ENCODE peak calls at places on chromosomes 6 and 20, in ten cellular contexts. S is RWPE1; D is CD8-positive, alpha-beta T cell; F is cardiac muscle cell; N is CD4-positive, alpha-beta T cell; I is fibroblast of lung; A is WTC11; H is Calu3; O is neural progenitor cell; R is fibroblast of mammary gland. X is an unnamed sample.

GRCh38 chr6:134517145-134517658 is 199.3 kb upstream of the SGK1 start:
- DNase-seq in S (peak), D (no peak), F (peak), N (no peak), I (peak), A (peak), H (peak), O (peak), R (peak), X (peak)

GRCh38 chr6:158481612-158482473 is 78.0 kb upstream of the TMEM181 start:
- DNase-seq in S (peak), D (no peak), F (no peak), N (no peak), I (peak), A (no peak), H (no peak), O (no peak), R (peak), X (peak)

GRCh38 chr6:148557796-148558457 is 188.9 kb upstream of the UST start:
- DNase-seq in S (no peak), D (peak), F (no peak), N (no peak), I (no peak), A (no peak), H (no peak), O (no peak), R (peak), X (no peak)

GRCh38 chr6:157613011-157613522 is 210.0 kb upstream of the SNX9 start:
- DNase-seq in S (peak), D (no peak), F (no peak), N (no peak), I (peak), A (no peak), H (peak), O (no peak), R (peak), X (peak)

GRCh38 chr6:130632288-130632687 is 194.9 kb upstream of the SMLR1 start:
- DNase-seq in S (no peak), D (no peak), F (no peak), N (no peak), I (no peak), A (no peak), H (no peak), O (peak), R (no peak), X (no peak)

GRCh38 chr6:158630944-158631616 is 13.5 kb downstream of the DYNLT1 start:
- DNase-seq in S (no peak), D (no peak), F (no peak), N (no peak), I (peak), A (no peak), H (no peak), O (no peak), R (peak), X (no peak)

GRCh38 chr20:33162753-33163152 is 5.2 kb upstream of the BPIFA2 start:
- DNase-seq in S (no peak), D (no peak), F (no peak), N (no peak), I (no peak), A (no peak), H (no peak), O (no peak), R (no peak), X (no peak)

GRCh38 chr6:52994031-52994788 is 874 bp downstream of the GSTA4 start:
- DNase-seq in S (peak), D (no peak), F (peak), N (no peak), I (peak), A (peak), H (no peak), O (peak), R (peak), X (peak)

GRCh38 chr20:50286609-50287008 is 96.0 kb downstream of the CEBPB start:
- DNase-seq in S (peak), D (no peak), F (no peak), N (no peak), I (peak), A (no peak), H (peak), O (no peak), R (peak), X (peak)

GRCh38 chr6:144955392-144955791 is 670.3 kb downstream of the UTRN start:
- DNase-seq in S (no peak), D (no peak), F (no peak), N (no peak), I (no peak), A (no peak), H (no peak), O (no peak), R (no peak), X (no peak)

GRCh38 chr20:47576516-47577033 is 74.9 kb downstream of the NCOA3 start:
- DNase-seq in S (peak), D (peak), F (peak), N (no peak), I (peak), A (no peak), H (peak), O (peak), R (peak), X (peak)

GRCh38 chr6:151240861-151241642 is 1.3 kb downstream of the AKAP12 start:
- DNase-seq in S (peak), D (no peak), F (peak), N (no peak), I (peak), A (peak), H (peak), O (peak), R (peak), X (peak)
- TF ChIP-seq CTCF in S (no peak), D (no peak), F (no peak), N (no peak), I (no peak), A (no peak), H (no peak), O (no peak), R (no peak), X (no peak)

GRCh38 chr20:8829232-8829631 is 239.7 kb upstream of the PLCB4 start:
- DNase-seq in S (no peak), D (no peak), F (no peak), N (no peak), I (no peak), A (no peak), H (no peak), O (no peak), R (peak), X (peak)
- TF ChIP-seq CTCF in S (no peak), D (no peak), F (peak), N (no peak), I (peak), A (peak), H (no peak), O (peak), R (peak), X (no peak)

GRCh38 chr6:41602864-41603608 is 35.2 kb upstream of the MDFI start:
- DNase-seq in S (peak), D (peak), F (peak), N (peak), I (peak), A (peak), H (peak), O (peak), R (peak), X (peak)
- TF ChIP-seq CTCF in S (peak), D (peak), F (peak), N (peak), I (peak), A (peak), H (peak), O (peak), R (peak), X (peak)

GRCh38 chr6:72709436-72709835 is 87.6 kb downstream of the KCNQ5 start:
- DNase-seq in S (no peak), D (no peak), F (no peak), N (no peak), I (no peak), A (no peak), H (no peak), O (no peak), R (peak), X (no peak)
- TF ChIP-seq CTCF in S (no peak), D (no peak), F (no peak), N (no peak), I (no peak), A (no peak), H (no peak), O (no peak), R (no peak), X (no peak)

GRCh38 chr6:169959129-169960002 is 207.9 kb downstream of the ERMARD start:
- DNase-seq in S (no peak), D (peak), F (no peak), N (peak), I (no peak), A (no peak), H (no peak), O (no peak), R (no peak), X (no peak)

GRCh38 chr6:169960531-169960890 is 209.1 kb downstream of the ERMARD start:
- DNase-seq in S (no peak), D (no peak), F (no peak), N (no peak), I (no peak), A (no peak), H (no peak), O (no peak), R (no peak), X (no peak)

GRCh38 chr6:169961772-169962561 is 210.5 kb downstream of the ERMARD start:
- DNase-seq in S (no peak), D (peak), F (peak), N (no peak), I (no peak), A (peak), H (no peak), O (peak), R (no peak), X (no peak)

GRCh38 chr6:169960003-169960344 is 208.6 kb downstream of the ERMARD start:
- DNase-seq in S (no peak), D (no peak), F (no peak), N (no peak), I (no peak), A (no peak), H (no peak), O (no peak), R (no peak), X (no peak)

GRCh38 chr6:169960891-169961611 is 209.6 kb downstream of the ERMARD start:
- DNase-seq in S (no peak), D (no peak), F (no peak), N (no peak), I (no peak), A (no peak), H (no peak), O (peak), R (no peak), X (no peak)
- TF ChIP-seq CTCF in S (no peak), D (no peak), F (no peak), N (no peak), I (no peak), A (no peak), H (no peak), O (no peak), R (no peak), X (no peak)

DNA sequence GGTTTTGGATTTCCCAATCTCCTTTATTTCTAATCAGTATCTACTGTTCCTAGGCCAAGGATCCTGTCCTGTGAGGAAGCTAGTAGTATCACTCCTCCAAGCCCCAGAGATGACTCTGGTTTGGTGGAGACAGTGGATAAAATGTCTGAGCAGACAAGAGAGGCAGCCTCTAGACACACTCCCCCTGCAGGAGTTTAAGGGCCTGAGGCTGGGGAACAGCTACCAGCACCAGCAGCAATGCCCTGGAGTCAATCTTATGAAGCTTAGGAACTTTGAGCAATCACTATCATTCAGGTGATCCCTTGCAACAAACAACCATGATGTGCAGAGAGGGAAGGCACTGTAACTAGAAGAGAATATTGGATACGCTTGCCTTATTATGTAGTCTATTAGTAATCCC is 384.7 kb upstream of the ID4 start:
- DNase-seq in S (no peak), D (no peak), F (peak), N (no peak), I (no peak), A (peak), H (no peak), O (peak), R (no peak), X (no peak)
- TF ChIP-seq CTCF in S (no peak), D (no peak), F (no peak), N (no peak), I (no peak), A (no peak), H (peak), O (peak), R (peak), X (no peak)

DNA sequence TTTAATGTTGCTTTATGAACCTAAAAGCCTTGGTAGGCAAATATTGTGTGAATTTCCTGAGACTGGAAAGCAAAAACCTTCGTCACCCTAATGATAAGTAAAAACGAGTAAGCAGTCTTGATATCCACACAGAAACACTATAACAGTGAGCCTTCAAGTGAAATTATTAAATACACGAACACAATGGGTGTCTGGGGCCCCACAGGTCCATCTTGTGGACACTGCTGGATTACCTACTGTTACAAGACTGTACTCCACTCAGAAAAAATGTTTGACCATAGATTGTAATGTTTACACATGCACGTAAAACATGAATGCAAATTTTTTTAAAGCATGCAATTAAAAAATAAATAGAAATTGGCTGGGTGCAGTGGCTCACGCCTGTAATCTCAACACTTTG is 466.9 kb downstream of the CD83 start:
- DNase-seq in S (no peak), D (no peak), F (no peak), N (no peak), I (peak), A (no peak), H (no peak), O (no peak), R (no peak), X (no peak)
- TF ChIP-seq CTCF in S (no peak), D (no peak), F (peak), N (no peak), I (no peak), A (no peak), H (no peak), O (no peak), R (no peak), X (no peak)

GRCh38 chr6:56714273-56714672 is 71.6 kb upstream of the DST start:
- DNase-seq in S (no peak), D (no peak), F (no peak), N (no peak), I (no peak), A (no peak), H (no peak), O (no peak), R (no peak), X (no peak)

GRCh38 chr6:56709650-56710049 is 67.0 kb upstream of the DST start:
- DNase-seq in S (no peak), D (no peak), F (no peak), N (no peak), I (no peak), A (no peak), H (no peak), O (peak), R (no peak), X (no peak)

GRCh38 chr6:56713285-56713684 is 70.6 kb upstream of the DST start:
- DNase-seq in S (peak), D (no peak), F (no peak), N (no peak), I (peak), A (no peak), H (peak), O (no peak), R (peak), X (peak)

GRCh38 chr6:56708810-56709597 is 66.3 kb upstream of the DST start:
- DNase-seq in S (peak), D (no peak), F (peak), N (no peak), I (peak), A (no peak), H (no peak), O (peak), R (peak), X (peak)

DNA sequence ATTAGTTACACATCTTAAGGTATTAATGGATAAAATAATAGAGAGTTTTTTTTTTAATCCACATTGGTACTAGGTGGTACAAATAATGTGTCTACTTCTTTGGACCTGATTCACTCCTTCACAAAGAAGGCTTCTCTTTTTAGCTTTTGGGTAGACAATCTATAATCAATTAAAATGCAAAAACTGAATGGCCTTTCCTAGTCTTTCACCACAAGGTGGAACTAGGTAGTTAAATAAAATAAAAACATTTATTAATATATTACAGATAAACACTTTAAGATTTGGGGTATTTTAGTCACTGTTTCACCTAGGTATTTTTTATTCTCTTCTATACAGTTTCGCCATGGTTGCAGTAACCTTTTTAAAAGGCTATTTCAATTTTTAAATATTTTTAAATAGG is 68.3 kb upstream of the DST start:
- DNase-seq in S (no peak), D (no peak), F (no peak), N (no peak), I (no peak), A (no peak), H (no peak), O (no peak), R (no peak), X (no peak)
- TF ChIP-seq CTCF in S (peak), D (no peak), F (no peak), N (no peak), I (no peak), A (no peak), H (no peak), O (no peak), R (no peak), X (peak)

GRCh38 chr6:125153541-125154183 is at the start of gene TPD52L1:
- DNase-seq in S (peak), D (peak), F (peak), N (peak), I (peak), A (peak), H (peak), O (peak), R (peak), X (peak)
- TF ChIP-seq CTCF in S (peak), D (peak), F (peak), N (peak), I (peak), A (peak), H (peak), O (peak), R (peak), X (peak)

X was measured in MCF 10A.